ENCODE peak calls at places on chromosomes 11 and 22, in four cellular contexts. J is GM13977; G is psoas muscle; E is activated CD8-positive, alpha-beta memory T cell treated with anti-CD3 and anti-CD28 coated beads, Interleukin-2, amount 50 U/mL, for 48 hours. F is an unnamed sample.

GRCh38 chr11:70423523-70424505 is 25.5 kb downstream of the CTTN start:
- DNase-seq in G (no peak), J (peak), E (peak), F (peak)

GRCh38 chr11:27839226-27839913 is 139.1 kb upstream of the BDNF start:
- DNase-seq in E (no peak), J (no peak), G (no peak), F (no peak)

GRCh38 chr22:29300807-29301601 is 5.4 kb upstream of the GAS2L1 start:
- DNase-seq in J (no peak), G (no peak), E (peak), F (no peak)

GRCh38 chr11:88169481-88169880 is 5.8 kb downstream of the RAB38 start:
- DNase-seq in G (no peak), E (no peak), J (no peak), F (no peak)

GRCh38 chr22:40529817-40530216 is 106.7 kb downstream of the MRTFA start:
- DNase-seq in E (no peak), G (no peak), J (no peak), F (no peak)

GRCh38 chr22:33811686-33812085 is 108.6 kb downstream of the LARGE1 start:
- DNase-seq in E (no peak), G (peak), J (no peak), F (no peak)

GRCh38 chr22:46858181-46858771 is 95.8 kb downstream of the TBC1D22A start:
- DNase-seq in J (no peak), G (no peak), E (no peak), F (no peak)

GRCh38 chr22:17832665-17833064 is 58.4 kb upstream of the BID start:
- DNase-seq in G (no peak), J (no peak), E (no peak), F (no peak)

GRCh38 chr11:99383628-99384300 is 363.0 kb downstream of the CNTN5 start:
- DNase-seq in E (no peak), J (no peak), G (no peak), F (no peak)

GRCh38 chr11:15175780-15176179 is 61.1 kb downstream of the INSC start:
- DNase-seq in E (no peak), G (no peak), J (no peak), F (no peak)

GRCh38 chr22:17213976-17214375 is 5.3 kb downstream of the ADA2 start:
- DNase-seq in E (peak), G (peak), J (peak), F (no peak)

GRCh38 chr11:72078477-72078876 is 1.9 kb downstream of the NUMA1 start:
- DNase-seq in J (no peak), E (no peak), G (no peak), F (no peak)

GRCh38 chr11:1227551-1228182 is 4.8 kb downstream of the MUC5B start:
- DNase-seq in E (no peak), J (no peak), G (peak), F (no peak)

GRCh38 chr22:29044657-29045176 is 16.9 kb downstream of the C22orf31 start:
- DNase-seq in E (no peak), G (no peak), J (no peak), F (no peak)

GRCh38 chr11:41306435-41306834 is 153.0 kb downstream of the LRRC4C start:
- DNase-seq in G (no peak), E (no peak), J (peak), F (no peak)

GRCh38 chr11:95296165-95296564 is 65.2 kb upstream of the SESN3 start:
- DNase-seq in J (no peak), G (no peak), E (no peak), F (no peak)

GRCh38 chr11:122392508-122392907 is 263.0 kb upstream of the UBASH3B start:
- DNase-seq in J (no peak), E (no peak), G (no peak), F (no peak)

GRCh38 chr11:57349491-57350274 is 11.5 kb downstream of the P2RX3 start:
- DNase-seq in G (peak), E (peak), J (peak), F (peak)

GRCh38 chr11:126990716-126991480 is 9.7 kb downstream of the KIRREL3 start:
- DNase-seq in E (no peak), J (no peak), G (no peak), F (no peak)

GRCh38 chr11:76120513-76121081 is 85.7 kb downstream of the WNT11 start:
- DNase-seq in G (no peak), J (no peak), E (no peak), F (no peak)

GRCh38 chr11:433111-433510 is 8.7 kb downstream of the ANO9 start:
- DNase-seq in E (no peak), J (no peak), G (no peak), F (no peak)

GRCh38 chr11:79439430-79439892 is 1.4 kb downstream of the TENM4 start:
- DNase-seq in J (no peak), E (no peak), G (no peak), F (no peak)

GRCh38 chr22:50414476-50415248 is 60.2 kb downstream of the SBF1 start:
- DNase-seq in J (no peak), G (no peak), E (no peak), F (no peak)

GRCh38 chr11:94279996-94280395 is 24.4 kb upstream of the IZUMO1R start:
- DNase-seq in G (no peak), E (no peak), J (no peak), F (no peak)

GRCh38 chr11:70270877-70271634 is 566 bp downstream of the PPFIA1 start:
- DNase-seq in J (peak), G (peak), E (peak), F (peak)

GRCh38 chr11:118910309-118911112 is 15.2 kb downstream of the BCL9L start:
- DNase-seq in E (no peak), J (no peak), G (peak), F (no peak)

GRCh38 chr11:18853086-18853720 is 61.6 kb upstream of the PTPN5 start:
- DNase-seq in J (peak), E (no peak), G (no peak), F (no peak)

GRCh38 chr22:31583861-31584485 is 78.0 kb downstream of the PISD start:
- DNase-seq in J (no peak), E (no peak), G (no peak), F (no peak)